ENCODE peak calls at places on chromosomes 7 and 10, in ten cellular contexts. One of them, this sample, is unnamed.

GRCh38 chr10:6473901-6474370 is 106.1 kb downstream of the PRKCQ start:
- DNase-seq in colonic mucosa: no peak
- DNase-seq in prostate gland: no peak
- DNase-seq in neural progenitor cell: no peak
- DNase-seq in mammary epithelial cell: peak; percentile 6
- DNase-seq in esophagus squamous epithelium: no peak
- DNase-seq in tibial artery: no peak
- DNase-seq in astrocyte: no peak
- DNase-seq in psoas muscle: no peak
- DNase-seq in hepatocyte: no peak
- DNase-seq in this sample: no peak

GRCh38 chr7:81299272-81299671 is 380.4 kb upstream of the SEMA3C start:
- DNase-seq in esophagus squamous epithelium: no peak
- DNase-seq in hepatocyte: peak; percentile 53
- DNase-seq in colonic mucosa: no peak
- DNase-seq in neural progenitor cell: no peak
- DNase-seq in tibial artery: peak; percentile 24
- DNase-seq in mammary epithelial cell: peak; percentile 97
- DNase-seq in psoas muscle: no peak
- DNase-seq in astrocyte: peak; percentile 97
- DNase-seq in prostate gland: no peak
- DNase-seq in this sample: no peak

GRCh38 chr10:34203966-34204630 is 611.0 kb downstream of the PARD3 start:
- DNase-seq in prostate gland: no peak
- DNase-seq in hepatocyte: no peak
- DNase-seq in tibial artery: no peak
- DNase-seq in colonic mucosa: no peak
- DNase-seq in mammary epithelial cell: no peak
- DNase-seq in neural progenitor cell: no peak
- DNase-seq in esophagus squamous epithelium: no peak
- DNase-seq in psoas muscle: no peak
- DNase-seq in astrocyte: no peak
- DNase-seq in this sample: no peak

GRCh38 chr7:18916826-18917225 is 200.6 kb downstream of the TWIST1 start:
- DNase-seq in tibial artery: no peak
- DNase-seq in psoas muscle: no peak
- DNase-seq in neural progenitor cell: no peak
- DNase-seq in prostate gland: no peak
- DNase-seq in hepatocyte: no peak
- DNase-seq in astrocyte: no peak
- DNase-seq in mammary epithelial cell: no peak
- DNase-seq in esophagus squamous epithelium: no peak
- DNase-seq in colonic mucosa: no peak
- DNase-seq in this sample: no peak

GRCh38 chr10:89837173-89838001 is 136.0 kb downstream of the KIF20B start:
- DNase-seq in tibial artery: peak; percentile 20
- DNase-seq in neural progenitor cell: no peak
- DNase-seq in prostate gland: peak; percentile 31
- DNase-seq in psoas muscle: peak; percentile 51
- DNase-seq in esophagus squamous epithelium: no peak
- DNase-seq in mammary epithelial cell: no peak
- DNase-seq in hepatocyte: no peak
- DNase-seq in astrocyte: peak; percentile 18
- DNase-seq in colonic mucosa: peak; percentile 50
- DNase-seq in this sample: peak; percentile 26

GRCh38 chr7:46011501-46011900 is 90.4 kb upstream of the IGFBP3 start:
- DNase-seq in neural progenitor cell: no peak
- DNase-seq in psoas muscle: no peak
- DNase-seq in colonic mucosa: no peak
- DNase-seq in mammary epithelial cell: no peak
- DNase-seq in prostate gland: no peak
- DNase-seq in astrocyte: no peak
- DNase-seq in tibial artery: no peak
- DNase-seq in hepatocyte: no peak
- DNase-seq in esophagus squamous epithelium: no peak
- DNase-seq in this sample: no peak

GRCh38 chr10:132133005-132133404 is 53.7 kb upstream of the DPYSL4 start:
- DNase-seq in astrocyte: no peak
- DNase-seq in hepatocyte: no peak
- DNase-seq in mammary epithelial cell: no peak
- DNase-seq in psoas muscle: peak; percentile 33
- DNase-seq in neural progenitor cell: peak; percentile 28
- DNase-seq in prostate gland: no peak
- DNase-seq in colonic mucosa: no peak
- DNase-seq in esophagus squamous epithelium: no peak
- DNase-seq in tibial artery: no peak
- DNase-seq in this sample: peak; percentile 7

GRCh38 chr10:77639756-77640155 is 2.1 kb upstream of the KCNMA1 start:
- DNase-seq in esophagus squamous epithelium: no peak
- DNase-seq in hepatocyte: no peak
- DNase-seq in psoas muscle: no peak
- DNase-seq in colonic mucosa: no peak
- DNase-seq in tibial artery: no peak
- DNase-seq in astrocyte: no peak
- DNase-seq in prostate gland: no peak
- DNase-seq in neural progenitor cell: no peak
- DNase-seq in mammary epithelial cell: no peak
- DNase-seq in this sample: no peak

GRCh38 chr7:52150952-52151351 is 834.3 kb upstream of the COBL start:
- DNase-seq in colonic mucosa: no peak
- DNase-seq in astrocyte: no peak
- DNase-seq in esophagus squamous epithelium: no peak
- DNase-seq in tibial artery: no peak
- DNase-seq in prostate gland: no peak
- DNase-seq in psoas muscle: no peak
- DNase-seq in neural progenitor cell: no peak
- DNase-seq in hepatocyte: no peak
- DNase-seq in mammary epithelial cell: no peak
- DNase-seq in this sample: no peak

GRCh38 chr7:76071316-76072242 is 23.7 kb downstream of the MDH2 start:
- DNase-seq in tibial artery: no peak
- DNase-seq in psoas muscle: no peak
- DNase-seq in mammary epithelial cell: no peak
- DNase-seq in neural progenitor cell: peak; percentile 58
- DNase-seq in colonic mucosa: no peak
- DNase-seq in hepatocyte: peak; percentile 59
- DNase-seq in astrocyte: no peak
- DNase-seq in prostate gland: no peak
- DNase-seq in esophagus squamous epithelium: no peak
- DNase-seq in this sample: peak; percentile 40

GRCh38 chr7:53119514-53119933 is 84.1 kb downstream of the POM121L12 start:
- DNase-seq in hepatocyte: peak; percentile 11
- DNase-seq in astrocyte: peak; percentile 60
- DNase-seq in psoas muscle: no peak
- DNase-seq in mammary epithelial cell: no peak
- DNase-seq in colonic mucosa: no peak
- DNase-seq in neural progenitor cell: no peak
- DNase-seq in prostate gland: no peak
- DNase-seq in tibial artery: no peak
- DNase-seq in esophagus squamous epithelium: no peak
- DNase-seq in this sample: no peak

GRCh38 chr10:35896011-35896410 is 253.9 kb upstream of the FZD8 start:
- DNase-seq in neural progenitor cell: no peak
- DNase-seq in psoas muscle: no peak
- DNase-seq in tibial artery: no peak
- DNase-seq in mammary epithelial cell: peak; percentile 71
- DNase-seq in astrocyte: peak; percentile 63
- DNase-seq in hepatocyte: no peak
- DNase-seq in esophagus squamous epithelium: no peak
- DNase-seq in colonic mucosa: no peak
- DNase-seq in prostate gland: no peak
- DNase-seq in this sample: no peak

GRCh38 chr10:125633517-125633999 is 49.4 kb downstream of the TEX36 start:
- DNase-seq in hepatocyte: no peak
- DNase-seq in esophagus squamous epithelium: no peak
- DNase-seq in psoas muscle: no peak
- DNase-seq in colonic mucosa: no peak
- DNase-seq in mammary epithelial cell: no peak
- DNase-seq in tibial artery: no peak
- DNase-seq in prostate gland: peak; percentile 83
- DNase-seq in neural progenitor cell: no peak
- DNase-seq in astrocyte: peak; percentile 46
- DNase-seq in this sample: no peak

GRCh38 chr10:118735294-118735693 is 19.5 kb downstream of the CACUL1 start:
- DNase-seq in tibial artery: no peak
- DNase-seq in psoas muscle: no peak
- DNase-seq in esophagus squamous epithelium: no peak
- DNase-seq in prostate gland: no peak
- DNase-seq in neural progenitor cell: no peak
- DNase-seq in colonic mucosa: no peak
- DNase-seq in hepatocyte: no peak
- DNase-seq in astrocyte: no peak
- DNase-seq in mammary epithelial cell: peak; percentile 46
- DNase-seq in this sample: no peak

DNA sequence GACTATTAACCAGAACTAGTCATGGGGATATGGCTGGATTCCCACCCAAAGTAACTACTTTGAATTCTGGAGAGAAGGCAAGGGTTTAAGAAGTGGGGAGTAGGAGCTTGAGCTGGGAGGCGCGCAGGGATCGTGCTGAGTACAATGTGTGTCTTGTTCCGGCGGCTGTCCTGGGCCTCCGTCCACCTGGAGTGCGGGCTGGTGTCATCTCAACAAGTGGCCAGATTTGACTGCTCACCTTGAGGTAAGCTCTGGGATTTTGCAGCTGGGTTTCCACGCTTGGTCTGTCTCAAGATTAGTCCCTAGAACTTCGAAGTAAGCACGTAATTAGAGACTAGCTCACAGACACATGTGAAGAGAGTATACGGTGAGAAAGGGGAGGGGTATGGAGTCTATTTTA is 49.4 kb downstream of the GLRX3 start:
- DNase-seq in tibial artery: no peak
- DNase-seq in psoas muscle: no peak
- DNase-seq in neural progenitor cell: no peak
- DNase-seq in prostate gland: no peak
- DNase-seq in colonic mucosa: no peak
- DNase-seq in esophagus squamous epithelium: no peak
- DNase-seq in astrocyte: no peak
- DNase-seq in hepatocyte: no peak
- DNase-seq in mammary epithelial cell: no peak
- DNase-seq in this sample: no peak
- H3K36me3 ChIP-seq in tibial artery: peaks cover 49% of the 10 kb centered on the region
- H3K36me3 ChIP-seq in psoas muscle: peaks cover 7% of the 10 kb centered on the region
- H3K36me3 ChIP-seq in neural progenitor cell: peaks cover under 1% of the 10 kb centered on the region
- H3K36me3 ChIP-seq in prostate gland: no peaks in the 10 kb centered on the region
- H3K36me3 ChIP-seq in colonic mucosa: no peaks in the 10 kb centered on the region
- H3K36me3 ChIP-seq in esophagus squamous epithelium: peaks cover 22% of the 10 kb centered on the region
- H3K36me3 ChIP-seq in astrocyte: peaks cover 33% of the 10 kb centered on the region
- H3K36me3 ChIP-seq in hepatocyte: peaks cover under 1% of the 10 kb centered on the region
- H3K36me3 ChIP-seq in mammary epithelial cell: peaks cover 32% of the 10 kb centered on the region
- H3K36me3 ChIP-seq in this sample: peaks cover 72% of the 10 kb centered on the region

GRCh38 chr7:8303904-8304528 is 42.0 kb upstream of the ICA1 start:
- DNase-seq in hepatocyte: no peak
- DNase-seq in mammary epithelial cell: no peak
- DNase-seq in neural progenitor cell: no peak
- DNase-seq in astrocyte: no peak
- DNase-seq in colonic mucosa: no peak
- DNase-seq in esophagus squamous epithelium: no peak
- DNase-seq in psoas muscle: no peak
- DNase-seq in tibial artery: no peak
- DNase-seq in prostate gland: no peak
- DNase-seq in this sample: no peak
- H3K4me3 ChIP-seq in hepatocyte: no peak overlapping the region
- H3K4me3 ChIP-seq in mammary epithelial cell: no peak overlapping the region
- H3K4me3 ChIP-seq in neural progenitor cell: no peak overlapping the region
- H3K4me3 ChIP-seq in astrocyte: no peak overlapping the region
- H3K4me3 ChIP-seq in colonic mucosa: no peak overlapping the region
- H3K4me3 ChIP-seq in esophagus squamous epithelium: no peak overlapping the region
- H3K4me3 ChIP-seq in psoas muscle: no peak overlapping the region
- H3K4me3 ChIP-seq in tibial artery: no peak overlapping the region
- H3K4me3 ChIP-seq in prostate gland: no peak overlapping the region
- H3K4me3 ChIP-seq in this sample: no peak overlapping the region

GRCh38 chr10:30270247-30270646 is 78.8 kb downstream of the MTPAP start:
- DNase-seq in hepatocyte: no peak
- DNase-seq in esophagus squamous epithelium: no peak
- DNase-seq in tibial artery: no peak
- DNase-seq in psoas muscle: no peak
- DNase-seq in astrocyte: no peak
- DNase-seq in colonic mucosa: no peak
- DNase-seq in mammary epithelial cell: no peak
- DNase-seq in prostate gland: no peak
- DNase-seq in neural progenitor cell: no peak
- DNase-seq in this sample: no peak
- TF ChIP-seq CTCF in hepatocyte: peak; percentile 35
- TF ChIP-seq CTCF in esophagus squamous epithelium: no peak
- TF ChIP-seq CTCF in tibial artery: no peak
- TF ChIP-seq CTCF in psoas muscle: no peak
- TF ChIP-seq CTCF in astrocyte: peak; percentile 19
- TF ChIP-seq CTCF in colonic mucosa: no peak
- TF ChIP-seq CTCF in mammary epithelial cell: no peak
- TF ChIP-seq CTCF in prostate gland: no peak
- TF ChIP-seq CTCF in neural progenitor cell: peak; percentile 4
- TF ChIP-seq CTCF in this sample: peak; percentile 17

GRCh38 chr7:154967581-154967980 is 35.3 kb downstream of the PAXIP1 start:
- DNase-seq in astrocyte: no peak
- DNase-seq in prostate gland: no peak
- DNase-seq in neural progenitor cell: no peak
- DNase-seq in psoas muscle: no peak
- DNase-seq in esophagus squamous epithelium: no peak
- DNase-seq in colonic mucosa: no peak
- DNase-seq in hepatocyte: no peak
- DNase-seq in mammary epithelial cell: no peak
- DNase-seq in tibial artery: no peak
- DNase-seq in this sample: no peak

GRCh38 chr7:154968336-154969001 is 34.5 kb downstream of the PAXIP1 start:
- DNase-seq in mammary epithelial cell: no peak
- DNase-seq in esophagus squamous epithelium: no peak
- DNase-seq in neural progenitor cell: no peak
- DNase-seq in astrocyte: no peak
- DNase-seq in psoas muscle: no peak
- DNase-seq in hepatocyte: no peak
- DNase-seq in tibial artery: no peak
- DNase-seq in colonic mucosa: no peak
- DNase-seq in prostate gland: no peak
- DNase-seq in this sample: no peak

GRCh38 chr7:154960063-154960790 is 42.7 kb downstream of the PAXIP1 start:
- DNase-seq in mammary epithelial cell: peak; percentile 7
- DNase-seq in colonic mucosa: no peak
- DNase-seq in prostate gland: no peak
- DNase-seq in astrocyte: no peak
- DNase-seq in tibial artery: no peak
- DNase-seq in psoas muscle: no peak
- DNase-seq in esophagus squamous epithelium: no peak
- DNase-seq in hepatocyte: no peak
- DNase-seq in neural progenitor cell: no peak
- DNase-seq in this sample: no peak

DNA sequence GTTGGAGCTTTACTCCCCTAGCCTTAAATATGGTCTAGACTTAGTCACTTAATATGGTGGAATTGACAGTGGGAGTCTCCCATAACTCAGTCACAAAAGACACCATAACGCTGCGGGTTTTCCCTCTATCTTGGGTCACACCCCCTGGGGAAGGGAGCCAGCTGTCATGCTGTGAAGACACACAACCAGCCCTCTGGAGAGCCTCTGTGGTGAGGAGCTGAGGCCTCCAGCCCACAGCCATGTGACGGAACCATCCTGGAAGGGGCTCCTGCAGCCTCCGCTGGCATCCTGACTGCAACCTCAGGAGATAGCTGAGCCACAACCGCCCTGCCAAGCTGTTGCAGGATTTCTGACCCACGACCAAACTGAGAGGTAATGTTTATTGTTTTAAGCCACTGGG is 37.9 kb downstream of the PAXIP1 start:
- DNase-seq in esophagus squamous epithelium: no peak
- DNase-seq in astrocyte: peak; percentile 6
- DNase-seq in prostate gland: no peak
- DNase-seq in psoas muscle: no peak
- DNase-seq in mammary epithelial cell: no peak
- DNase-seq in hepatocyte: no peak
- DNase-seq in tibial artery: no peak
- DNase-seq in neural progenitor cell: no peak
- DNase-seq in colonic mucosa: no peak
- DNase-seq in this sample: no peak
- H3K36me3 ChIP-seq in esophagus squamous epithelium: peaks cover 17% of the 10 kb centered on the region
- H3K36me3 ChIP-seq in astrocyte: peaks cover 21% of the 10 kb centered on the region
- H3K36me3 ChIP-seq in prostate gland: peaks cover 5% of the 10 kb centered on the region
- H3K36me3 ChIP-seq in psoas muscle: peaks cover 9% of the 10 kb centered on the region
- H3K36me3 ChIP-seq in mammary epithelial cell: peaks cover 15% of the 10 kb centered on the region
- H3K36me3 ChIP-seq in hepatocyte: no peaks in the 10 kb centered on the region
- H3K36me3 ChIP-seq in tibial artery: peaks cover 47% of the 10 kb centered on the region
- H3K36me3 ChIP-seq in neural progenitor cell: peaks cover 18% of the 10 kb centered on the region
- H3K36me3 ChIP-seq in colonic mucosa: no peaks in the 10 kb centered on the region
- H3K36me3 ChIP-seq in this sample: peaks cover 99% of the 10 kb centered on the region